ENCODE peak calls at places on chromosomes 16 and 17, in seven cellular contexts. E, M, Q, Z, L, H and R are unnamed samples. For H3K4me1, the result is how much of the 10 kb centered on the place peaks cover.

GRCh38 chr16:77834600-77834963 is 46.2 kb downstream of the VAT1L start:
- DNase-seq in M (no peak), L (no peak), Q (no peak), H (no peak), Z (no peak), E (no peak), R (no peak)

GRCh38 chr17:37359682-37360188 is 16.1 kb upstream of the C17orf78 start:
- DNase-seq in H (no peak), M (peak), Z (no peak), Q (peak), E (no peak), L (no peak), R (peak)

GRCh38 chr16:72915331-72915730 is 132.6 kb downstream of the ZFHX3 start:
- DNase-seq in H (no peak), Z (no peak), M (no peak), E (no peak), L (no peak), Q (no peak), R (no peak)

GRCh38 chr17:57442401-57442823 is 186.1 kb downstream of the MSI2 start:
- DNase-seq in L (no peak), M (no peak), E (no peak), H (no peak), Z (no peak), Q (no peak), R (no peak)

GRCh38 chr17:45101883-45102811 is 30.2 kb downstream of the PLCD3 start:
- DNase-seq in Q (no peak), Z (no peak), H (no peak), L (no peak), E (no peak), M (no peak), R (no peak)

GRCh38 chr16:86517033-86517432 is 6.7 kb downstream of the FOXF1 start:
- DNase-seq in M (no peak), Z (no peak), E (no peak), L (no peak), Q (no peak), H (no peak), R (no peak)

GRCh38 chr17:66426397-66427033 is 124.1 kb downstream of the PRKCA start:
- DNase-seq in Q (no peak), E (no peak), M (no peak), L (peak), Z (peak), H (no peak), R (no peak)

GRCh38 chr17:70208825-70209555 is 39.7 kb downstream of the KCNJ2 start:
- DNase-seq in L (no peak), H (no peak), M (no peak), Q (no peak), Z (no peak), E (no peak), R (no peak)

GRCh38 chr16:14629612-14629918 is 495 bp downstream of the PARN start:
- DNase-seq in Q (no peak), L (no peak), M (no peak), E (no peak), Z (no peak), H (no peak), R (no peak)

GRCh38 chr16:70657956-70658355 is 11.6 kb downstream of the IL34 start:
- DNase-seq in M (no peak), Q (no peak), E (no peak), Z (no peak), L (no peak), H (peak), R (no peak)

GRCh38 chr17:82882715-82883446 is 43.1 kb upstream of the ZNF750 start:
- DNase-seq in H (no peak), Q (peak), L (peak), M (no peak), Z (peak), E (no peak), R (no peak)

GRCh38 chr17:53191878-53192277 is 630.8 kb upstream of the KIF2B start:
- DNase-seq in L (no peak), Z (no peak), Q (no peak), H (no peak), M (no peak), E (no peak), R (no peak)

GRCh38 chr17:7767425-7768021 is 50.0 kb downstream of the DNAH2 start:
- DNase-seq in Z (no peak), L (no peak), M (no peak), H (no peak), E (no peak), Q (peak), R (no peak)

GRCh38 chr17:4920351-4921048 is 11.6 kb upstream of the GP1BA start:
- DNase-seq in M (no peak), Q (no peak), H (no peak), Z (no peak), L (no peak), E (no peak), R (no peak)

GRCh38 chr17:7856081-7856791 is 1.1 kb downstream of the NAA38 start:
- DNase-seq in M (peak), L (peak), H (peak), Q (no peak), E (peak), Z (peak), R (no peak)

GRCh38 chr16:58755989-58756649 is 22.0 kb upstream of the GOT2 start:
- DNase-seq in H (peak), M (peak), Z (peak), Q (peak), L (peak), E (peak), R (peak)

GRCh38 chr17:78043031-78043430 is 84.5 kb downstream of the TNRC6C start:
- DNase-seq in L (no peak), Q (no peak), Z (no peak), E (no peak), H (no peak), M (no peak), R (no peak)

GRCh38 chr17:9729034-9729650 is 62.2 kb downstream of the DHRS7C start:
- DNase-seq in Q (no peak), L (peak), E (no peak), Z (no peak), M (no peak), H (no peak), R (no peak)

GRCh38 chr17:64056269-64057005 is 36.0 kb upstream of the ICAM2 start:
- DNase-seq in Z (no peak), E (no peak), M (no peak), H (no peak), Q (no peak), L (peak), R (no peak)

GRCh38 chr16:84478172-84478948 is 26.1 kb downstream of the MEAK7 start:
- DNase-seq in L (no peak), Q (no peak), M (no peak), E (no peak), H (no peak), Z (no peak), R (peak)

GRCh38 chr17:9677411-9677810 is 32.1 kb downstream of the USP43 start:
- DNase-seq in M (no peak), E (no peak), L (no peak), Z (no peak), Q (no peak), H (no peak), R (no peak)

GRCh38 chr17:17305282-17305801 is 2.2 kb downstream of the NT5M start:
- DNase-seq in H (peak), E (no peak), L (peak), Q (no peak), M (no peak), Z (peak), R (no peak)

GRCh38 chr16:56866955-56867830 is 2.2 kb downstream of the SLC12A3 start:
- DNase-seq in M (peak), L (peak), H (no peak), Q (no peak), Z (peak), E (no peak), R (no peak)

GRCh38 chr17:41793749-41794602 is 7.5 kb upstream of the JUP start:
- DNase-seq in L (no peak), E (no peak), H (no peak), Q (no peak), Z (no peak), M (peak), R (no peak)

DNA sequence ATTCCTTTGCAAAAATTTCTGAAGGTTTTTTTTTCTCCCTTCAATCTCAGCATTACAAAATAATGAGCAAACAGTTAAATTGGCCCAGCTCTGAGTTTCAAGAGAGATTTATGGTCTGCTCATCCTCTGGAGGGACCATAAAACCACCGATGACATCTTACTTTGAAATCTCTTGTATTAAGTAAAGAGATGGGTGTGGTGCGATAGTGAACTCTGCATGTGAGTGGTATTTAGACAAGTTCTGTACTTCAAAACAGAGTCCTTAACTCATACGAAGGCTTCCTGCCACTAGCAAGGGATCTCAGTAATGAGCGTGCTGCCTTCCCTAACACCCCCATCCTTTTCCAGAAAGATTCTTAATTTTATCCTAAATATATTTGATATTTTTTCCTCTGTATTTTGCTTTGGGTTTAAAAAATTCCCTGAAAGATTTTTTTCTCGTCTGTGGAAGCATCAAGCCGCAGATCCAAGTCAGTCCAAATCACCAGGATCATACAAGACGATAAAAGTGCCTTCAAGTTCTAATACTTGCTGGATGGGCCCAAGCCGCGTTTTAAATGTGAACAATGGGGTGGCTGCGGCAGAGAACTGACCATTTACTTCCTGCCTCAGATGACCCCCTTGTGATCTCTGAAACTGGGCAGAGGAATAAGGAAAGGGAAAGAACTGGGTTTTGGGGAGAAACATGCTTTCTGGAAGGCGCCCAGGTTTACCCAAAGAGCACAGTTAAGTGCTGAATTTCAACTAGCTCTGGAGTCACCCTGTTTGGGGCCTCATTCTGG is 1.9 kb downstream of the FAM20A start:
- DNase-seq in E (no peak), L (no peak), H (no peak), Q (no peak), Z (no peak), M (peak), R (no peak)
- H3K4me3 ChIP-seq in E (peak), L (no peak), H (peak), Q (peak), Z (no peak), M (peak), R (peak)

DNA sequence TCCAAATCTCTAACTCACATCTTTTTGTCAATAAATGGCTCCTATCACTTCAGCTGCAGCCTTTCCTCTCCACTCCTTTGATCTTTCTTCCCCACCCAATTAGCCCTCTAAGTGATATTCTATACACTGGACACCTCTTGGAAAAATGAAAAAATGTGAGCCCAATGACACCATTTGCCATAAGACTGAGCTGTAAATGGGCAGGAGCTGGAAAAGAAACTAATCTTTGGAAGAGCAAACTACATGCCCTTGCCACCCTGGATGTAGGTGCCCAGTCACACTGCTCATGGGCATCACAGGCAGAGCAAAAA is 80.0 kb downstream of the SMG6 start:
- DNase-seq in M (no peak), H (no peak), L (no peak), E (no peak), Q (no peak), Z (no peak), R (no peak)
- H3K27ac ChIP-seq in M (peak), H (no peak), L (no peak), E (peak), Q (no peak), Z (no peak), R (peak)

DNA sequence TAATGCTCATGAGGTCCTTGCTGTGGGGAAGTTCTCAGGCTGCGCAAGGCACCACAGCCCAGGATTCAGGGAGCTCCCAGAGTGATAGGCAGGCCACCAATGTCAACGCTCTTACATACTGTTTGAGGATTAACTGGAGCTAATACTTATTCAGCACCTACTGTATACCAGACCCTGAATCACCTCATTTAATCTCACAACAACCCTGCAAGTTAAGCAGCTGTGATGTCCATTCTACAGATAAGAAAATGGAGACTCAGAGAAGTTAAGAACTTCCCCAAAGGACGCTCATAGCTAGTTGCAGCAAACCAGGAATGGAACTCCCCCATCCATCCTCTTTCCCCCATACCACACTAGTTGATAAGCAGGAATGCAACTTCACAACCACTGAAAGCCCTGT is 25.5 kb upstream of the CCR7 start:
- DNase-seq in Z (no peak), L (no peak), E (no peak), Q (no peak), M (no peak), H (no peak), R (no peak)
- H3K4me1 ChIP-seq in Z (under half), L (under half), E (under half), Q (under half), M (under half), H (under half), R (under half)

GRCh38 chr16:16071631-16072244 is 122.3 kb downstream of the ABCC1 start:
- DNase-seq in Z (no peak), M (peak), Q (no peak), E (peak), H (no peak), L (no peak), R (no peak)

GRCh38 chr16:16076400-16076901 is 127.0 kb downstream of the ABCC1 start:
- DNase-seq in M (no peak), Q (no peak), L (no peak), Z (no peak), E (no peak), H (no peak), R (no peak)

GRCh38 chr16:16075463-16076399 is 126.3 kb downstream of the ABCC1 start:
- DNase-seq in H (peak), Z (no peak), L (no peak), Q (peak), E (peak), M (no peak), R (peak)

GRCh38 chr16:16073884-16074781 is 124.7 kb downstream of the ABCC1 start:
- DNase-seq in Q (peak), L (no peak), E (no peak), Z (no peak), M (no peak), H (no peak), R (no peak)
- H3K4me3 ChIP-seq in Q (no peak), L (no peak), E (no peak), Z (no peak), M (no peak), H (no peak), R (no peak)